ENCODE peak calls at places on chromosomes 6 and 20, in four cellular contexts. L is CD8-positive, alpha-beta T cell; T is cardiac muscle cell; Y is GM12865. X is an unnamed sample.
A peak's percentile ranks its signal among the peaks of the same experiment; 100 is the strongest.

GRCh38 chr6:155887431-155887830 is 431.8 kb upstream of the NOX3 start:
- DNase-seq in L (no peak), T (no peak), Y (no peak), X (no peak)

GRCh38 chr6:131015630-131016263 is 47.3 kb downstream of the EPB41L2 start:
- DNase-seq in L (no peak), T (peak; percentile 78), Y (no peak), X (no peak)

GRCh38 chr20:62117658-62118057 is 4.6 kb upstream of the LSM14B start:
- DNase-seq in L (peak; percentile 87), T (no peak), Y (no peak), X (no peak)

GRCh38 chr6:123306334-123306733 is 310.3 kb downstream of the CLVS2 start:
- DNase-seq in L (no peak), T (no peak), Y (no peak), X (no peak)

GRCh38 chr6:2990179-2990931 is 9.3 kb upstream of the NQO2 start:
- DNase-seq in L (peak; percentile 60), T (peak; percentile 48), Y (no peak), X (no peak)

GRCh38 chr6:33770833-33771341 is 18.0 kb downstream of the LEMD2 start:
- DNase-seq in L (no peak), T (no peak), Y (no peak), X (no peak)

GRCh38 chr6:8131265-8131897 is 29.0 kb upstream of the EEF1E1 start:
- DNase-seq in L (peak; percentile 53), T (peak; percentile 76), Y (peak; percentile 53), X (peak; percentile 8)

GRCh38 chr6:160798625-160799024 is 96.6 kb downstream of the PLG start:
- DNase-seq in L (no peak), T (no peak), Y (no peak), X (no peak)

GRCh38 chr6:162198925-162199324 is 528.6 kb downstream of the PRKN start:
- DNase-seq in L (no peak), T (no peak), Y (no peak), X (no peak)

GRCh38 chr6:25612666-25613065 is 39.3 kb upstream of the SCGN start:
- DNase-seq in L (no peak), T (no peak), Y (peak; percentile 16), X (no peak)

GRCh38 chr6:121851056-121851455 is 415.6 kb downstream of the GJA1 start:
- DNase-seq in L (no peak), T (no peak), Y (no peak), X (no peak)

GRCh38 chr20:51013577-51014330 is 9.2 kb downstream of the KCNG1 start:
- DNase-seq in L (no peak), T (no peak), Y (no peak), X (no peak)

GRCh38 chr6:43274916-43275597 is 23.0 kb upstream of the SLC22A7 start:
- DNase-seq in L (peak; percentile 61), T (no peak), Y (no peak), X (no peak)

GRCh38 chr6:5215799-5216198 is 45.0 kb downstream of the LYRM4 start:
- DNase-seq in L (no peak), T (no peak), Y (no peak), X (no peak)

GRCh38 chr20:39358052-39358451 is 395.9 kb downstream of the DHX35 start:
- DNase-seq in L (no peak), T (no peak), Y (peak; percentile 77), X (no peak)

GRCh38 chr6:163354779-163355431 is 59.6 kb upstream of the QKI start:
- DNase-seq in L (no peak), T (peak; percentile 74), Y (no peak), X (no peak)

GRCh38 chr20:40771848-40772247 is 82.8 kb upstream of the MAFB start:
- DNase-seq in L (peak; percentile 34), T (no peak), Y (no peak), X (no peak)

GRCh38 chr6:24879351-24879750 is 56.4 kb downstream of the RIPOR2 start:
- DNase-seq in L (no peak), T (no peak), Y (no peak), X (no peak)

GRCh38 chr6:33863084-33863483 is 59.3 kb upstream of the MLN start:
- DNase-seq in L (no peak), T (no peak), Y (no peak), X (no peak)

GRCh38 chr6:30572078-30572605 is 900 bp downstream of the ABCF1 start:
- DNase-seq in L (no peak), T (no peak), Y (no peak), X (no peak)
- H3K4me3 ChIP-seq in L (peak overlapping the region; percentile 64), T (peak overlapping the region; percentile 49), Y (peak overlapping the region; percentile 95), X (peak overlapping the region; percentile 86)

GRCh38 chr6:69867075-69867911 is 937 bp downstream of the COL19A1 start:
- DNase-seq in L (peak; percentile 81), T (peak; percentile 39), Y (peak; percentile 86), X (no peak)
- TF ChIP-seq CTCF in L (no peak), T (no peak), Y (peak; percentile 9), X (no peak)

DNA sequence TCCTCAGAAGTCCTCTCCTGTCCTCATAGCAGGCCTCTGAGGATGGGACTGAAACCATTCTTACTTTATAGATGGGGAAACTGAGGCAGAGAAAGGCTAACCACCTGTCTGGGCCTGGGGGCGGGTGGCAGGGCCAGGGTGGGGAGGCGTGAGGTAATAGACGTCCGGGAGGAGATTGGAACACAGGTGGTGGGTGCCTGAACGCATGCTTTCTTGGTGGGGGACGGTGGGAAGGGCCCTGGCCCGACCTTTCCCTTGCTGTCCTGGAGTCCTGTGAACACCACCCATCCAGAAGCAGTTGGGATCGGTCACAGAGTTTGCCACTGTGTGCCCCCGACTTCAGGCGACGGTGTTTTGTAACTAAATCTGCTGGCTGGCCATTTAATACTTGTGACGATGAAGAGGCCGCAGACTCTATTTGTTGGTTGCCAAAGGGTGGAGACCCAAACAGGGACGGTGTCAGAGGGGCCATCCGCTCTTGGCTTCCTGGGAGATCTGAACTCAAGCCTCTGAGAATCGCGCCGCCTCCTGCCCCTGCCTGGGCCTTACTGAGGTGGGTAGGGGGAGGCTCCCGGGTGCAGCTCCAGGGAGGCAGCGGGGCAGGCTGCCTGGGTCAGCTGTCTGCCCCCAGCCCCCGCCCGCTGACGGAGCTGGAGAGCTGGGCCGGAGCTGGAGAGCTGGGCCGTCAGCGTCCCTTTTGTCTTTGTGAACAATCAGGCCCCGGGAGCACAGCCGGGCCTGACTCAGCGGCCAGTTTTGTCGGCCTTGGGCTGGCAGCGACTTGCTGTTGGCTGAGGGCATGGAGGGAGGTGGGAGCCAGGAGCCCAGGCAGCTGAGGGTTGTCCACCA is 4.1 kb downstream of the RBM38 start:
- DNase-seq in L (no peak), T (peak; percentile 62), Y (no peak), X (no peak)
- H3K4me3 ChIP-seq in L (no peak overlapping the region), T (peak overlapping the region; percentile 100), Y (no peak overlapping the region), X (no peak overlapping the region)

GRCh38 chr6:37830225-37830624 is 10.7 kb downstream of the ZFAND3 start:
- DNase-seq in L (no peak), T (no peak), Y (peak; percentile 58), X (no peak)
- TF ChIP-seq CTCF in L (no peak), T (no peak), Y (no peak), X (no peak)

GRCh38 chr20:46651091-46651962 is at the start of gene SLC13A3:
- DNase-seq in L (no peak), T (peak; percentile 23), Y (no peak), X (no peak)
- H3K4me3 ChIP-seq in L (no peak within 1 kb of the TSS), T (peak within 1 kb of the TSS; percentile 15), Y (no peak within 1 kb of the TSS), X (no peak within 1 kb of the TSS)

GRCh38 chr6:106730264-106730663 is 100.9 kb downstream of the QRSL1 start:
- DNase-seq in L (no peak), T (no peak), Y (no peak), X (no peak)

GRCh38 chr6:106731843-106732160 is 102.4 kb downstream of the QRSL1 start:
- DNase-seq in L (no peak), T (no peak), Y (no peak), X (no peak)

GRCh38 chr6:106731144-106731842 is 101.9 kb downstream of the QRSL1 start:
- DNase-seq in L (no peak), T (no peak), Y (no peak), X (no peak)

GRCh38 chr6:106729848-106730247 is 100.5 kb downstream of the QRSL1 start:
- DNase-seq in L (no peak), T (no peak), Y (no peak), X (peak; percentile 16)

GRCh38 chr6:106730672-106731071 is 101.3 kb downstream of the QRSL1 start:
- DNase-seq in L (no peak), T (no peak), Y (no peak), X (no peak)
- TF ChIP-seq CTCF in L (no peak), T (no peak), Y (no peak), X (no peak)

DNA sequence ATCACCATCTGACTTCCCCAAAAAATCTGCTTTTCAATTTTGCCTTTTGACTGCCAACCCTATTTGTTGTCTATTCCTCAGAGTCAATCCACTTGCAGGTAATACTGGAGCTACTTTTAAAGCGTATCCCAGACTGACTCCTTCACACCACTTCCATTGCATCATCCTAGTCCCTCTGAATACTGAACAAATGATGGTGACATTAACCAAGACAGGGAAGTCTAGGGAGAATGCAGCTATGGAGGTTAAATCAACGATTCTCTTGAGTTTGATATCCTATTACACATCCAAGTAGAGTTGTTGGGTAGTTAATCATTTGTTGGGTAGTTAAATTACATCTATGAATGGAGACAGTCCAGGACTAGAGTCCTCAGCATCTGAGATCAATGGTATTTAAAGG is 2.0 kb downstream of the OGFRL1 start:
- DNase-seq in L (no peak), T (no peak), Y (no peak), X (no peak)
- H3K4me3 ChIP-seq in L (no peak overlapping the region), T (no peak overlapping the region), Y (no peak overlapping the region), X (no peak overlapping the region)

DNA sequence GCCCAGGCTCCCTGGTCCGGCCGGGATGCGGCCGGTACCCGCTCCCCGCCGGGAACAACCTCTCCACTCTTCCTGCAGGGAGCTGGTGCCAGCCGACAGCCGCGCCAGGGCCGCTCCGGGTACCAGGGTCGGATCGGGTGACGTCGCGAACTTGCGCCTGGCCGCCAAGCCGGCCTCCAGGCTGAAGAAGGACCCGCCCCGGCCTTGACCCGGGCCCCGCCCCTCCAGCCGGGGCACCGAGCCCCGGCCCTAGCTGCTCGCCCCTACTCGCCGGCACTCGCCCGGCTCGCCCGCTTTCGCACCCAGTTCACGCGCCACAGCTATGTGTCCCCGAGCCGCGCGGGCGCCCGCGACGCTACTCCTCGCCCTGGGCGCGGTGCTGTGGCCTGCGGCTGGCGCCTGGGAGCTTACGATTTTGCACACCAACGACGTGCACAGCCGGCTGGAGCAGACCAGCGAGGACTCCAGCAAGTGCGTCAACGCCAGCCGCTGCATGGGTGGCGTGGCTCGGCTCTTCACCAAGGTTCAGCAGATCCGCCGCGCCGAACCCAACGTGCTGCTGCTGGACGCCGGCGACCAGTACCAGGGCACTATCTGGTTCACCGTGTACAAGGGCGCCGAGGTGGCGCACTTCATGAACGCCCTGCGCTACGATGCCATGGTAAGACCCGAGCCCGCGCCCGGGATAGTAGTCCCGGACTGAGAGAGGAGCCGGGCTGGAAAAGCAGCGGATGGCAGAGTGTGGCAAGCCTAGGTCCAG is at the start of gene NT5E:
- DNase-seq in L (peak; percentile 78), T (peak; percentile 79), Y (peak; percentile 87), X (no peak)
- TF ChIP-seq CTCF in L (no peak), T (no peak), Y (no peak), X (no peak)

GRCh38 chr20:8860011-8860495 is 208.8 kb upstream of the PLCB4 start:
- DNase-seq in L (no peak), T (peak; percentile 74), Y (no peak), X (no peak)
- H3K4me3 ChIP-seq in L (no peak overlapping the region), T (no peak overlapping the region), Y (no peak overlapping the region), X (no peak overlapping the region)

X was measured in GM12864.